ENCODE peak calls at places on chromosome 19, in six cellular contexts. J, S, I, U, W and N are unnamed samples.

GRCh38 chr19:37362733-37363132 is 8.2 kb upstream of the ZNF527 start:
- DNase-seq in J (no peak), S (no peak), I (no peak), U (peak), W (no peak), N (peak)

GRCh38 chr19:2064788-2065524 is 13.9 kb upstream of the MKNK2 start:
- DNase-seq in J (peak), S (no peak), I (no peak), U (peak), W (no peak), N (no peak)

GRCh38 chr19:1177322-1178114 is 3.5 kb upstream of the SBNO2 start:
- DNase-seq in J (no peak), S (peak), I (peak), U (peak), W (peak), N (peak)

GRCh38 chr19:4045597-4046361 is 20.9 kb downstream of the ZBTB7A start:
- DNase-seq in J (no peak), S (no peak), I (no peak), U (no peak), W (no peak), N (no peak)

GRCh38 chr19:17767559-17767958 is 16.3 kb downstream of the FCHO1 start:
- DNase-seq in J (no peak), S (no peak), I (no peak), U (no peak), W (no peak), N (no peak)

GRCh38 chr19:41999071-41999877 is 5.2 kb upstream of the ATP1A3 start:
- DNase-seq in J (no peak), S (no peak), I (no peak), U (peak), W (no peak), N (no peak)

GRCh38 chr19:19106061-19106551 is 32.2 kb downstream of the TMEM161A start:
- DNase-seq in J (no peak), S (no peak), I (no peak), U (no peak), W (no peak), N (peak)

GRCh38 chr19:11560404-11560988 is 1.5 kb upstream of the ELOF1 start:
- DNase-seq in J (no peak), S (peak), I (peak), U (peak), W (peak), N (peak)

GRCh38 chr19:4676955-4677731 is 7.0 kb upstream of the MYDGF start:
- DNase-seq in J (no peak), S (no peak), I (no peak), U (peak), W (peak), N (peak)

GRCh38 chr19:33388817-33389573 is 15.5 kb downstream of the CEBPG start:
- DNase-seq in J (peak), S (no peak), I (no peak), U (no peak), W (no peak), N (peak)

GRCh38 chr19:7456964-7457541 is 31.8 kb downstream of the PEX11G start:
- DNase-seq in J (no peak), S (no peak), I (no peak), U (peak), W (no peak), N (peak)

GRCh38 chr19:18274303-18274775 is at the start of gene IQCN:
- DNase-seq in J (no peak), S (no peak), I (no peak), U (peak), W (no peak), N (no peak)

GRCh38 chr19:18464646-18465045 is 26.7 kb upstream of the ISYNA1 start:
- DNase-seq in J (peak), S (peak), I (peak), U (peak), W (peak), N (peak)

GRCh38 chr19:32767951-32768679 is 48.5 kb downstream of the TDRD12 start:
- DNase-seq in J (no peak), S (no peak), I (no peak), U (no peak), W (no peak), N (no peak)

GRCh38 chr19:2199215-2199614 is 35.5 kb downstream of the DOT1L start:
- DNase-seq in J (no peak), S (no peak), I (no peak), U (no peak), W (no peak), N (no peak)

GRCh38 chr19:17841371-17841809 is 6.4 kb downstream of the JAK3 start:
- DNase-seq in J (no peak), S (no peak), I (no peak), U (peak), W (no peak), N (no peak)

GRCh38 chr19:56880592-56881190 is 40.2 kb upstream of the PEG3 start:
- DNase-seq in J (no peak), S (no peak), I (no peak), U (no peak), W (no peak), N (no peak)

GRCh38 chr19:2239771-2240770 is 3.4 kb downstream of the SF3A2 start:
- DNase-seq in J (no peak), S (no peak), I (no peak), U (peak), W (peak), N (peak)

GRCh38 chr19:37813340-37813739 is 34.0 kb upstream of the ZNF573 start:
- DNase-seq in J (no peak), S (no peak), I (no peak), U (no peak), W (no peak), N (no peak)

GRCh38 chr19:42693760-42694350 is 46.4 kb downstream of the PSG3 start:
- DNase-seq in J (no peak), S (peak), I (no peak), U (peak), W (peak), N (peak)

GRCh38 chr19:982567-983170 is 1.5 kb upstream of the WDR18 start:
- DNase-seq in J (peak), S (no peak), I (no peak), U (peak), W (peak), N (peak)

GRCh38 chr19:29371766-29372415 is 153.9 kb upstream of the VSTM2B start:
- DNase-seq in J (no peak), S (no peak), I (no peak), U (no peak), W (no peak), N (no peak)

GRCh38 chr19:3556978-3557460 is 367 bp downstream of the MFSD12 start:
- DNase-seq in J (no peak), S (no peak), I (no peak), U (peak), W (peak), N (no peak)

GRCh38 chr19:1027020-1027952 is 878 bp downstream of the CNN2 start:
- DNase-seq in J (peak), S (no peak), I (no peak), U (peak), W (no peak), N (no peak)

GRCh38 chr19:36030264-36031148 is 2.2 kb downstream of the CLIP3 start:
- DNase-seq in J (no peak), S (no peak), I (no peak), U (peak), W (peak), N (peak)

GRCh38 chr19:7078007-7078406 is 8.5 kb downstream of the ZNF557 start:
- DNase-seq in J (no peak), S (no peak), I (no peak), U (peak), W (no peak), N (no peak)

GRCh38 chr19:4375620-4376228 is 24.6 kb downstream of the SH3GL1 start:
- DNase-seq in J (no peak), S (no peak), I (peak), U (peak), W (peak), N (peak)

GRCh38 chr19:44141191-44142013 is at the start of gene ZNF234:
- DNase-seq in J (peak), S (peak), I (peak), U (peak), W (peak), N (peak)

GRCh38 chr19:10580979-10581631 is 6.0 kb downstream of the AP1M2 start:
- DNase-seq in J (peak), S (peak), I (peak), U (peak), W (peak), N (peak)

GRCh38 chr19:934865-935422 is 9.1 kb downstream of the ARID3A start:
- DNase-seq in J (peak), S (no peak), I (peak), U (peak), W (peak), N (peak)

GRCh38 chr19:35851213-35852028 is 883 bp downstream of the NPHS1 start:
- DNase-seq in J (no peak), S (no peak), I (no peak), U (no peak), W (no peak), N (no peak)

GRCh38 chr19:15381864-15382263 is 2.3 kb upstream of the AKAP8 start:
- DNase-seq in J (no peak), S (no peak), I (no peak), U (no peak), W (no peak), N (no peak)

GRCh38 chr19:38850976-38851621 is 1.3 kb upstream of the HNRNPL start:
- DNase-seq in J (peak), S (no peak), I (no peak), U (peak), W (no peak), N (no peak)

GRCh38 chr19:45153339-45154063 is 7.3 kb downstream of the NKPD1 start:
- DNase-seq in J (peak), S (no peak), I (no peak), U (peak), W (peak), N (peak)

GRCh38 chr19:31223805-31224534 is 125.3 kb downstream of the TSHZ3 start:
- DNase-seq in J (no peak), S (peak), I (peak), U (peak), W (peak), N (peak)

GRCh38 chr19:5823579-5824281 is 15.8 kb downstream of the FUT6 start:
- DNase-seq in J (no peak), S (no peak), I (no peak), U (no peak), W (no peak), N (no peak)

GRCh38 chr19:2578391-2578826 is 102.5 kb downstream of the GADD45B start:
- DNase-seq in J (peak), S (no peak), I (no peak), U (peak), W (peak), N (peak)

GRCh38 chr19:55353356-55353802 is 1.1 kb downstream of the COX6B2 start:
- DNase-seq in J (no peak), S (no peak), I (no peak), U (no peak), W (no peak), N (no peak)

GRCh38 chr19:55353803-55354697 is 469 bp downstream of the COX6B2 start:
- DNase-seq in J (peak), S (no peak), I (no peak), U (peak), W (peak), N (peak)

GRCh38 chr19:55350620-55351315 is 3.8 kb downstream of the COX6B2 start:
- DNase-seq in J (no peak), S (no peak), I (no peak), U (no peak), W (no peak), N (no peak)

GRCh38 chr19:55352040-55352439 is 2.5 kb downstream of the COX6B2 start:
- DNase-seq in J (no peak), S (no peak), I (no peak), U (no peak), W (no peak), N (no peak)

GRCh38 chr19:55352746-55353145 is 1.8 kb downstream of the COX6B2 start:
- DNase-seq in J (no peak), S (no peak), I (no peak), U (no peak), W (no peak), N (no peak)
- H3K4me3 ChIP-seq in J (no peak), S (no peak), I (no peak), U (no peak), W (no peak), N (no peak)

GRCh38 chr19:47133021-47133471 is 2.4 kb downstream of the SAE1 start:
- DNase-seq in J (no peak), S (no peak), I (no peak), U (no peak), W (no peak), N (no peak)
- H3K4me3 ChIP-seq in J (no peak), S (peak), I (no peak), U (peak), W (no peak), N (no peak)

DNA sequence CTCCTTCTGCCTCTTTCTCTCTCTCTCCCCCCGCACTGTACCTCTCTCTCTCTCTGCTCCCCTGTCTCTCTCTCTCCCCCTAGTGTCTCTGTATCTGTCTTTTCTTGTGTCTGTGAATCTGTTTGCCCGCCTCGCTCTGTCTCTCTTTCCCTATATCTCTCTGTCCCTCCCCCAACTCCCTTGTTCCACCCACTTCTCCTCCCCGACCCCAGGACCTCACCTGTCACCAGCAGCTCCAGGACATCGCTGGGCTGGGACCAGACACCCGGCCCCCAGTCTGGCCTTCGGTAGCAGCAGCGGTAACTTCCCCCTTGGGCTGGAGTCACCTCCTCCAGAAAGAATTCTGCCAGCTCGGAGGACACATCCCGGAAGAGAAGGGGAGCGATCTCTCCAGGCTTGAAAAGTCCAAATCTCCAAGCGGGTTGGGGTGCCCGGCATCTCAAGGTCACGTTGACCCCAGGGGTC is 3.9 kb downstream of the OSCAR start:
- DNase-seq in J (no peak), S (no peak), I (no peak), U (peak), W (peak), N (peak)
- H3K4me3 ChIP-seq in J (peak), S (peak), I (peak), U (peak), W (peak), N (peak)

DNA sequence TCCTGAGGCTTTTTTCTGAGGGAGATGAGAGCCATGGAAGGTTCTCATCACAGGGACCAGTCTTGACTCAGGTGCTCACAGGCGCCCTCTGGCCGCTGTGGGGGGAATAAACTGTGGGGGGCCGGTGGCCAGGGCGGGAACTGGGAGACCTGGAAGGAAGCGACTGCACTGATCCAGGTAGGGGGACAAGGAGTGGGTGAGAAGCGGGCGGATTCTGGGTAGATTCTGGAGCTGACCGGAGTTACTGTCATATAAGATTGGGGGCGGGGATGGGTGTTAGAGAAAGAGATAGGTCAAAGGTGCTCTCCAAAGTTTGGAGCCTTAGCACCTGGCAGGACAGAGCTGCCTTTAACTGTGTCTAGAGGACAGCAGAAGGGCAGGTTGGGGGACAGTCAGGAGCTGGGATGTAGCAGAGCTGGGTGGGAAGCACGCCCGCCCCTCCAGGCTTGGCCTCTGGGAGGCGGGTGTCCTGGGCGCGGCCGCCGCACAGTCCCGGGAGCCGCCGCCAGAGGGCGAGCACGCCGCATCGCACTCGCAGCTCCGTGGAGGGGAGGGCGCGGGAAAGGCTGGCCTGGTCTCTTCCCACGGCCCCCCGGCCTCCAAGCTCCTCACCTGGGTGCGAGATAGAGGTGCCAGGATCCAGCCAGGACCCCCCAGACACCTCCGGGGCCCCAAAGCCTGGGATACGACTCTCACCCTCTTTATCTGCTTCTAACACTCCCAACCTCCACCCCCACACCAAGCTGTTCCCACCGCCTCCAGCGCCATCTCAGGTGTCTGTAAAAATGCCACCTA is 4.2 kb upstream of the DAND5 start:
- DNase-seq in J (peak), S (no peak), I (no peak), U (peak), W (peak), N (peak)
- H3K4me3 ChIP-seq in J (peak), S (peak), I (peak), U (peak), W (peak), N (peak)

DNA sequence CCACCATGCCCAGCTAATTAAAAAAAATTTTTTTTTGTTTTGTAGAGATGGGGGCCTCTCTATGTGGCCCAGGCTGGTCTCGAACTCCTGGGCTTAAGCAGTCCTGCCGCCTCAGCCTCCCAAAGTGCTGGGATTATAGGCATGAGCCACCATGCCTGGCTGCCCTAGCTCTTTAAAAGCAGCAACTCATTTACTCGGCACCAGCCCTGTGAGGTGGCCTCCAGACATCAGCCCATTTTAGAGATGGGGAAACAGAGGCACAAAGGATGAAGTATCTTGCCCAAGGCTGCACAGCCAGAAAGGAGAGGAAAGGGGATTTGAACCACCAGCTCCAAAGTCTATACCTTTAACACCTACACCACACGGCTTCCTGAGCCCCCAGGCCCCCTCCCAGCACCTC is 312 bp downstream of the PRX start:
- DNase-seq in J (no peak), S (no peak), I (no peak), U (no peak), W (no peak), N (no peak)
- H3K4me3 ChIP-seq in J (no peak), S (no peak), I (no peak), U (no peak), W (no peak), N (no peak)